ENCODE peak calls at places on chromosomes 3 and 15, in five cellular contexts. H is trophoblast cell, O is neuronal stem cell, E is mesenchymal stem cell, J is H1. N is an unnamed sample.

GRCh38 chr15:52483712-52484111 is 45.0 kb downstream of the MYO5A start:
- DNase-seq in H (no peak), O (no peak), E (peak), J (no peak), N (no peak)

GRCh38 chr15:96924570-96924969 is 594.1 kb downstream of the NR2F2 start:
- DNase-seq in E (no peak), H (no peak), O (no peak), J (no peak), N (no peak)

GRCh38 chr15:42080585-42081462 is 13.5 kb downstream of the PLA2G4D start:
- DNase-seq in O (no peak), J (peak), E (no peak), H (no peak), N (peak)

GRCh38 chr3:178367817-178368617 is 168.2 kb upstream of the KCNMB2 start:
- DNase-seq in O (no peak), H (no peak), J (no peak), E (no peak), N (no peak)

GRCh38 chr15:31226011-31226410 is 100.6 kb upstream of the KLF13 start:
- DNase-seq in H (no peak), O (no peak), E (no peak), J (no peak), N (no peak)

GRCh38 chr15:29452881-29453731 is 183.5 kb upstream of the NSMCE3 start:
- DNase-seq in E (no peak), H (no peak), O (no peak), J (no peak), N (no peak)

GRCh38 chr3:149462653-149463052 is 11.8 kb upstream of the TM4SF4 start:
- DNase-seq in E (peak), J (no peak), O (no peak), H (no peak), N (no peak)

GRCh38 chr3:53694051-53694450 is 152.2 kb downstream of the CHDH start:
- DNase-seq in O (no peak), H (no peak), J (peak), E (no peak), N (no peak)

GRCh38 chr3:120258009-120258408 is 27.0 kb downstream of the GPR156 start:
- DNase-seq in H (no peak), J (no peak), O (no peak), E (no peak), N (no peak)

GRCh38 chr3:77147836-77148578 is 108.1 kb downstream of the ROBO2 start:
- DNase-seq in H (no peak), E (no peak), J (no peak), O (no peak), N (peak)

GRCh38 chr15:88586401-88587162 is 34.6 kb upstream of the AEN start:
- DNase-seq in H (no peak), O (no peak), E (no peak), J (no peak), N (no peak)

GRCh38 chr3:142958707-142959106 is 4.8 kb downstream of the PAQR9 start:
- DNase-seq in E (no peak), H (no peak), O (no peak), J (no peak), N (no peak)

GRCh38 chr3:69504232-69504631 is 118.3 kb upstream of the FRMD4B start:
- DNase-seq in J (no peak), O (no peak), H (no peak), E (no peak), N (no peak)

DNA sequence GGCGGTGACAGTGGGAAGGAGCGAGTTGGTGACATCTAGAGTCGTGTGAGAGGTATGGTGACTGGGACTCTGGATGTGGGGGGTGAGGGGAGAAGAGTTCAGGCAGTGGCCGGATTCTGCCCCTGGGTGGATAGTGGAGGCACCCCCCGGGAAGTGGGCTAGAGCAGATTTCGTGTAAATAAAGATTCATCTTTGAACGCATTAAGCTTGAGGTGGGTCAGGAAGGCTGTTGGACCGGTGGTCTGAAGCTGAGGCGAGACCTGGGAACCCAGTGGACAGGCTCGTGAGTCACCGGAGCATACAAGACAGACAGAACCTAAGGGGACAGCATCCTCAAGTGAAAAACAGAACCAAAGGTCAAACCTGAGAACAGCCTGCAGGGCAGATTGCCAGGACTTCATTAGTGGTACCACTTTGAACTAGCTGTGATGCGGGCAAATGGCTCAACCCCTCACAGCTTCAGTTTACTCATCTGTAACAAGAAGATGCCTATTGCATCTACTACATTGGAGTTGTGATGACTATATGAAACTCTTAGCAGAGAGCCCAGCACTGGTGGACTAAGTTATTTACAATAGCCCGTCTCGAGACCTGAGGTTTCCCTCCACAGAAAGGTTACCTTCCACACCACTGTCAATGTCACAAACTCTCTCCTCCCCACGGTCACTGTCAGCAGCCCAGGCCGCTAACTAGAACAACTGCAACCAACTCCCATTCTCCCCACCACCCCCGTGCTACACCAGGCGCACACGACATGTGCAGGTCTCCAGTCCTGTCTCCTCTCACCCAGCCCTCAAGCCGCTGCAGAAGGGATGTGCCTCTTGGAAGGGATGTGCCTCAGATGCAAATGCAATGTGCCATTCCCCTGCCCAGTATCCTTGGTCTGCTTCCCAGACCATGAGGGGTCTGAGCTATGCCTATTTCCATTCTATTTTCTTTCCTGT is 901 bp upstream of the CLN6 start:
- DNase-seq in H (peak), O (no peak), J (peak), E (peak), N (no peak)
- H2BK120ac ChIP-seq in H (no peak), O (no peak), J (peak), E (no peak), N (no peak)

DNA sequence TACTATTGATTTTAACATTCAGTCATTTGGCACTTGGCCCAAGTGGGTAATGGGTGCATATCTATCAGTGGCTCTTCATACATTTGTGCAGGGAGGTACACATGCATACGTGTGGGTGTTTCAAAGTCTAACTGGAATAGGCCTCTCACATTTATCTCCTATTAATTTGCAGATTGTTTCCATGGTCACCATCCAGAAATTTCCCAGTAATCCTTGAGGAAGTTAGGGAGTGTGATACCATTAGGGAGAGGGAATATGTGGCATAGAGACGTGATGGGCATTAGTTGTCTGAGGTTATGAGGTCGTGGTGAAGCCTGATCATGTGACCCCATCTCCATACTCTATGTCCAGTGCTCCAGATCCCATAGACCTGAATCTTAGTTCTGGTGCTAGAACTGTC is 102.8 kb downstream of the LPP start:
- DNase-seq in E (no peak), O (no peak), H (no peak), J (no peak), N (no peak)
- H2BK12ac ChIP-seq in E (no peak), O (no peak), H (no peak), J (no peak), N (no peak)

DNA sequence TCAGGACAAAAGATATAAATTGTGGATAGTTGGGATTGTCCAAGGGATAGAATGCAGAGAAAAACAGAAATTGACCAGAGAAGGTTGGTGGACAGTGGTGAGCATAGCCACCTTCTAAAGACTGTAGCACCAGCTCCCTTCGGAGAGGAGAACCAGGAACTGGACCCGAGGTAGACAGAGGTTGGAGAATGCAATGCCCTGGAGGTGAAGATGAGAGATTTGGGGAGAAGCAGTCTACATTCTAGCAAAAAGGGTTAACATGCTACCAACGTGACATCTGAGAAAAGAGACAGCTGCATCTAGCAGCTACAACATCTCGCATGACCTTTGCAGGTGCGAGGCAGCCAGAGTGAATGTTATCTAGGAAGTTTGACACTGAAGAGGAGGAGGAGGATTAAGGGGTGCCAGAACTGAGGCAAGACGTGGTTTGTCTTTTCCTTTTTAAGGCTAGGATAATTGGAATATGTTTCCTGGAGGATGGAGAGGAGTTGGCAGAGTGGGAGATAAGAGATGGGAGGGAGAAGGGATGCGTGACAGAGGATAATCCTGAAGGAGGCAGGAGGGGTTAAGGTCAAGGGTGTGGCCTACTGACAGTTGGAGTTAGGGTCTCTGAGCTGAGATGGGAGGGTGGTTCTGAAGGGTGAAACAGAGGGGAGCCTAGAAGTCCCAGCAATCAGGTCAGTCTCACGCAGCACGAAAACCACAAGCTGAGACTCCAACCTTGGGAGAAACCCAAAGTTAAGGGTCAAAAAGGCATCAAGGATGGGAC is 103.7 kb upstream of the NR2E3 start:
- DNase-seq in H (no peak), J (no peak), E (no peak), O (no peak), N (no peak)
- H2BK120ac ChIP-seq in H (no peak), J (no peak), E (no peak), O (no peak), N (no peak)

GRCh38 chr3:105435277-105435676 is 68.6 kb downstream of the ALCAM start:
- DNase-seq in E (no peak), H (no peak), O (no peak), J (no peak), N (no peak)
- H2BK12ac ChIP-seq in E (no peak), H (no peak), O (no peak), J (no peak), N (no peak)